ENCODE peak calls at places on chromosomes 3 and 15, in ten cellular contexts. G is T1000, E is T-helper 17 cell, D is GM13977, Z is fibroblast of pulmonary artery, Q is left cardiac atrium, I is HCEC 1CT, Y is KBM-7, A is mucosa of gallbladder, R is lower lobe of right lung. U is an unnamed sample.
A peak's percentile ranks its signal among the peaks of the same experiment; 100 is the strongest.

GRCh38 chr15:71296032-71296686 is 180.9 kb downstream of the THSD4 start:
- DNase-seq in Q (no peak), D (no peak), Y (no peak), G (no peak), I (peak; percentile 95), R (no peak), Z (peak; percentile 84), E (no peak), A (no peak), U (peak; percentile 80)

GRCh38 chr3:15812183-15812582 is 14.4 kb upstream of the ANKRD28 start:
- DNase-seq in G (no peak), R (no peak), E (no peak), I (peak; percentile 37), Z (peak; percentile 69), Y (peak; percentile 55), A (no peak), D (no peak), Q (no peak), U (peak; percentile 67)

GRCh38 chr3:15256861-15257341 is 50.9 kb downstream of the CAPN7 start:
- DNase-seq in E (no peak), I (no peak), Q (no peak), Y (no peak), D (no peak), Z (no peak), R (no peak), G (no peak), A (no peak), U (no peak)

GRCh38 chr3:171323934-171324535 is 136.2 kb downstream of the TNIK start:
- DNase-seq in Y (no peak), E (no peak), A (no peak), Z (peak; percentile 51), I (peak; percentile 65), D (no peak), R (no peak), Q (no peak), G (no peak), U (no peak)

GRCh38 chr3:32481791-32482631 is 20.6 kb downstream of the CMTM6 start:
- DNase-seq in G (no peak), R (no peak), A (no peak), Y (no peak), D (no peak), I (no peak), E (no peak), Q (no peak), Z (no peak), U (no peak)

GRCh38 chr3:131608741-131609140 is 106.0 kb upstream of the MRPL3 start:
- DNase-seq in Y (no peak), E (no peak), R (no peak), Z (peak; percentile 3), I (no peak), A (no peak), Q (no peak), D (no peak), G (no peak), U (no peak)

GRCh38 chr3:48695113-48695753 is 9.5 kb upstream of the NCKIPSD start:
- DNase-seq in Z (peak; percentile 89), Y (no peak), G (peak; percentile 48), R (no peak), A (peak; percentile 57), D (no peak), Q (peak; percentile 74), E (no peak), I (peak; percentile 54), U (peak; percentile 48)

GRCh38 chr3:126499401-126499800 is 18.2 kb downstream of the UROC1 start:
- DNase-seq in R (no peak), Q (no peak), E (no peak), G (no peak), Y (no peak), Z (no peak), I (no peak), D (no peak), A (no peak), U (no peak)

GRCh38 chr15:95875141-95875643 is 455.3 kb upstream of the NR2F2 start:
- DNase-seq in R (no peak), A (peak; percentile 39), G (no peak), Q (no peak), D (no peak), E (no peak), I (no peak), Z (peak; percentile 89), Y (peak; percentile 1), U (peak; percentile 74)

GRCh38 chr3:20104167-20104661 is 64.0 kb downstream of the KAT2B start:
- DNase-seq in Z (no peak), E (peak; percentile 33), I (no peak), A (no peak), Y (peak; percentile 96), G (no peak), D (peak; percentile 15), Q (no peak), R (no peak), U (no peak)

GRCh38 chr3:97958796-97959195 is 13.4 kb downstream of the RIOX2 start:
- DNase-seq in Z (no peak), Y (no peak), A (no peak), G (no peak), I (no peak), E (no peak), Q (no peak), D (no peak), R (no peak), U (no peak)

GRCh38 chr3:188233320-188233719 is 79.4 kb downstream of the LPP start:
- DNase-seq in G (no peak), D (no peak), A (no peak), Q (no peak), Z (no peak), R (no peak), I (peak; percentile 81), E (no peak), Y (no peak), U (peak; percentile 28)

GRCh38 chr3:159776779-159777178 is 211.9 kb upstream of the IL12A start:
- DNase-seq in Z (no peak), G (no peak), Y (no peak), I (no peak), A (no peak), Q (peak; percentile 36), D (no peak), E (no peak), R (no peak), U (no peak)

GRCh38 chr15:75675579-75676404 is 28.1 kb downstream of the SNX33 start:
- DNase-seq in E (no peak), Q (peak; percentile 62), G (no peak), Z (no peak), Y (no peak), I (no peak), R (no peak), D (no peak), A (no peak), U (no peak)

U was measured in dermis blood vessel endothelial cell.